ENCODE peak calls at places on chromosomes 12 and 14, in nine cellular contexts. S is HTR-8/SVneo; Y is M059J; B is activated CD4-positive, alpha-beta T cell treated with anti-CD3 and anti-CD28 coated beads, Interleukin-2, amount 50 U/mL, for 1 hour; O is H54; T is GOT3; N is NCI-H748 treated with DMSO at 0.1 percent for 48 hours; A is DMS153; H is ureter. G is an unnamed sample.

GRCh38 chr14:60968671-60969070 is 12.2 kb downstream of the TRMT5 start:
- DNase-seq in S (no peak), Y (no peak), B (no peak), O (no peak), T (no peak), N (no peak), A (no peak), H (no peak), G (no peak)

GRCh38 chr14:63039800-63040380 is 5.4 kb downstream of the KCNH5 start:
- DNase-seq in S (peak), Y (peak), B (no peak), O (no peak), T (no peak), N (peak), A (no peak), H (no peak), G (peak)

GRCh38 chr12:62673027-62673815 is 206.6 kb downstream of the MON2 start:
- DNase-seq in S (no peak), Y (no peak), B (no peak), O (no peak), T (no peak), N (no peak), A (no peak), H (no peak), G (no peak)

GRCh38 chr12:14602128-14602527 is 34.4 kb upstream of the PLBD1 start:
- DNase-seq in S (no peak), Y (no peak), B (no peak), O (no peak), T (no peak), N (no peak), A (no peak), H (no peak), G (no peak)

GRCh38 chr12:3469711-3470110 is 21.3 kb upstream of the PRMT8 start:
- DNase-seq in S (no peak), Y (no peak), B (no peak), O (no peak), T (no peak), N (no peak), A (no peak), H (no peak), G (no peak)

GRCh38 chr12:51365276-51365675 is 18.8 kb upstream of the CELA1 start:
- DNase-seq in S (no peak), Y (no peak), B (no peak), O (no peak), T (no peak), N (no peak), A (no peak), H (no peak), G (no peak)

GRCh38 chr14:22824711-22825359 is 4.9 kb upstream of the MRPL52 start:
- DNase-seq in S (peak), Y (peak), B (no peak), O (peak), T (no peak), N (no peak), A (no peak), H (no peak), G (no peak)

GRCh38 chr12:12157424-12157823 is 86.7 kb downstream of the BCL2L14 start:
- DNase-seq in S (no peak), Y (no peak), B (no peak), O (no peak), T (no peak), N (no peak), A (no peak), H (no peak), G (no peak)

GRCh38 chr12:25719505-25719904 is 166.4 kb upstream of the LMNTD1 start:
- DNase-seq in S (no peak), Y (no peak), B (no peak), O (no peak), T (no peak), N (no peak), A (no peak), H (no peak), G (no peak)

GRCh38 chr12:103547929-103548328 is 39.1 kb upstream of the STAB2 start:
- DNase-seq in S (no peak), Y (no peak), B (no peak), O (no peak), T (no peak), N (peak), A (peak), H (no peak), G (no peak)

GRCh38 chr14:80926706-80927384 is 14.7 kb downstream of the CEP128 start:
- DNase-seq in S (no peak), Y (peak), B (no peak), O (no peak), T (no peak), N (no peak), A (no peak), H (no peak), G (no peak)

GRCh38 chr12:110365743-110366473 is 37.6 kb downstream of the ANAPC7 start:
- DNase-seq in S (no peak), Y (no peak), B (no peak), O (no peak), T (no peak), N (no peak), A (no peak), H (no peak), G (no peak)

GRCh38 chr14:22296722-22297121 is 292.3 kb downstream of the DAD1 start:
- DNase-seq in S (peak), Y (peak), B (no peak), O (no peak), T (no peak), N (no peak), A (no peak), H (no peak), G (peak)

GRCh38 chr12:6551063-6551461 is 4.8 kb downstream of the IFFO1 start:
- DNase-seq in S (no peak), Y (no peak), B (no peak), O (no peak), T (no peak), N (no peak), A (no peak), H (peak), G (no peak)

GRCh38 chr12:96399081-96399918 is 939 bp downstream of the CDK17 start:
- DNase-seq in S (peak), Y (peak), B (peak), O (peak), T (no peak), N (peak), A (no peak), H (peak), G (no peak)

GRCh38 chr12:52010152-52010622 is 3.4 kb downstream of the TAMALIN start:
- DNase-seq in S (peak), Y (no peak), B (no peak), O (no peak), T (no peak), N (no peak), A (no peak), H (peak), G (no peak)

GRCh38 chr12:27549801-27550652 is 26.0 kb downstream of the PPFIBP1 start:
- DNase-seq in S (peak), Y (peak), B (no peak), O (peak), T (peak), N (no peak), A (peak), H (peak), G (peak)